ENCODE peak calls at places on chromosomes 3 and 15, in seven cellular contexts. X is IMR-90; I is astrocyte of the spinal cord; A is fibroblast of lung; S is BE2C; M is right cardiac atrium; N is naive thymus-derived CD4-positive, alpha-beta T cell. Z is an unnamed sample.

GRCh38 chr3:184596233-184596632 is 34.6 kb downstream of the EPHB3 start:
- DNase-seq in N (no peak), A (no peak), S (no peak), X (no peak), M (peak; percentile 7), I (no peak), Z (no peak)

GRCh38 chr3:126546549-126547239 is 12.0 kb downstream of the C3orf22 start:
- DNase-seq in M (no peak), I (no peak), N (no peak), S (no peak), X (no peak), A (no peak), Z (no peak)

GRCh38 chr15:70083946-70084345 is 13.8 kb downstream of the TLE3 start:
- DNase-seq in I (no peak), M (no peak), A (no peak), X (no peak), S (no peak), N (no peak), Z (no peak)

GRCh38 chr3:53835257-53835656 is 11.0 kb downstream of the CHDH start:
- DNase-seq in N (no peak), S (no peak), X (no peak), A (no peak), I (no peak), M (no peak), Z (no peak)

GRCh38 chr3:185070491-185071335 is 82.1 kb downstream of the C3orf70 start:
- DNase-seq in A (peak; percentile 9), M (peak; percentile 59), S (peak; percentile 51), N (no peak), I (no peak), X (peak; percentile 25), Z (no peak)

GRCh38 chr15:89874926-89875564 is 18.7 kb downstream of the AP3S2 start:
- DNase-seq in A (peak; percentile 75), I (peak; percentile 68), X (peak; percentile 66), N (peak; percentile 80), M (peak; percentile 94), S (peak; percentile 88), Z (peak; percentile 23)

GRCh38 chr15:33132722-33133345 is 61.7 kb downstream of the FMN1 start:
- DNase-seq in I (peak; percentile 72), X (peak; percentile 76), N (peak; percentile 27), A (peak; percentile 83), M (no peak), S (peak; percentile 47), Z (peak; percentile 33)

GRCh38 chr3:97662808-97663207 is 101.8 kb upstream of the ARL6 start:
- DNase-seq in A (no peak), X (no peak), I (no peak), S (no peak), M (no peak), N (no peak), Z (no peak)

GRCh38 chr3:4821331-4821730 is 157.9 kb upstream of the BHLHE40 start:
- DNase-seq in I (no peak), M (no peak), A (no peak), X (no peak), N (no peak), S (no peak), Z (no peak)

GRCh38 chr3:172760406-172760805 is 9.9 kb downstream of the ECT2 start:
- DNase-seq in X (peak; percentile 66), M (no peak), A (no peak), S (no peak), N (no peak), I (no peak), Z (peak; percentile 27)

GRCh38 chr3:142211034-142211433 is 14.4 kb downstream of the GK5 start:
- DNase-seq in N (no peak), X (no peak), I (no peak), M (no peak), S (peak; percentile 66), A (peak; percentile 7), Z (no peak)

GRCh38 chr3:142210608-142211007 is 14.8 kb downstream of the GK5 start:
- DNase-seq in S (no peak), M (no peak), X (no peak), N (no peak), A (peak; percentile 42), I (peak; percentile 27), Z (no peak)

GRCh38 chr3:142213298-142213697 is 12.1 kb downstream of the GK5 start:
- DNase-seq in M (no peak), I (peak; percentile 52), S (no peak), X (no peak), A (peak; percentile 68), N (no peak), Z (peak; percentile 21)

GRCh38 chr3:142210144-142210543 is 15.2 kb downstream of the GK5 start:
- DNase-seq in A (no peak), M (no peak), S (peak; percentile 23), X (no peak), N (no peak), I (no peak), Z (no peak)

GRCh38 chr3:142209655-142210054 is 15.7 kb downstream of the GK5 start:
- DNase-seq in X (peak; percentile 72), A (peak; percentile 88), S (peak; percentile 65), I (peak; percentile 79), N (no peak), M (no peak), Z (peak; percentile 61)
- H3K4me3 ChIP-seq in X (no peak overlapping the region), A (no peak overlapping the region), S (no peak overlapping the region), I (no peak overlapping the region), N (no peak overlapping the region), M (no peak overlapping the region), Z (no peak overlapping the region)

DNA sequence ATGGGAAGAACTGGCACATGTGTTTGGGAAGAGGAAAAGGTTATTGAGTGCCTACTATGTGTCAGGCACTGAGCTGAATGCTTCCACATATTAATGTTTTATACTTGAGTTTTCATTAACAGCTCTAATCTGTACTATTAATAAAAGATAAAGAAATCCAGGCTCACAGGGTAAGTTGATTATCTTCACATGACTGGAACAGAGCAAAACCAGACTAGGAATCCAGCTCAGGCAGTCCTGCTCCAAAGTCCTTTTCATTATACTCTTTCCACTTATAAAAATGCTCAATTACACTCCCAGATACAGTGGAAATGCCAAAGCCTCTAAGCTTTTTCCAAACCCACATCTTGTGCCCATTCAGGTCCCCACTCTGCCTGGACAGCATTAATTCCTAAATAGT is 97.6 kb downstream of the TNIK start:
- DNase-seq in N (no peak), M (no peak), I (no peak), A (no peak), S (no peak), X (no peak), Z (no peak)
- H3K4me3 ChIP-seq in N (no peak overlapping the region), M (no peak overlapping the region), I (no peak overlapping the region), A (no peak overlapping the region), S (peak overlapping the region; percentile 0), X (no peak overlapping the region), Z (no peak overlapping the region)

GRCh38 chr3:48655586-48655985 is 7.1 kb downstream of the CELSR3 start:
- DNase-seq in M (no peak), S (no peak), I (no peak), N (peak; percentile 60), X (no peak), A (no peak), Z (no peak)

GRCh38 chr3:48652923-48653715 is 9.6 kb downstream of the CELSR3 start:
- DNase-seq in N (no peak), X (no peak), M (no peak), A (no peak), I (no peak), S (no peak), Z (no peak)

GRCh38 chr3:48656841-48657281 is 5.8 kb downstream of the CELSR3 start:
- DNase-seq in M (no peak), N (peak; percentile 40), A (no peak), X (no peak), S (no peak), I (no peak), Z (no peak)

GRCh38 chr3:48656061-48656840 is 6.4 kb downstream of the CELSR3 start:
- DNase-seq in I (peak; percentile 52), M (peak; percentile 94), X (peak; percentile 62), N (peak; percentile 87), A (peak; percentile 70), S (no peak), Z (peak; percentile 10)

DNA sequence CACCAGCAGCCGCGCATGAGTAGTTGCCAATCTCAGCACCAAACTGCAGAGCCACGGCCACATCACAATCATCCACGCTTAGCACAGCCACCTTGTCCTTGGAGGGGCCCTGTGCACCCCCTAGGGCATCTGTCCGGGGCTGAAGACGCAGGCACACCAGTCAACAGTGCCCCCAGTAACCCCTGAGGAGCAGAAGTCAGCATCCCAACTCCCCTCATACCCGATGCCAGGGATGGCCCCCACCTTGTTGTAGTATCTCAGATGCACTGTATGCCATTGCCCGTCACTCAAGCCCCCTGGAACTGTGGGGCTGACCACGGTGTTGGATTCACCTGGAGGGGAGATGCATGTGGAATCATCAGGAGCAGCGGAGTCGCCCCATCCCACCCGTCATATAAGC is 7.6 kb downstream of the CELSR3 start:
- DNase-seq in M (no peak), I (no peak), A (no peak), X (no peak), N (no peak), S (no peak), Z (no peak)
- H3K4me3 ChIP-seq in M (no peak overlapping the region), I (no peak overlapping the region), A (no peak overlapping the region), X (no peak overlapping the region), N (peak overlapping the region; percentile 14), S (no peak overlapping the region), Z (no peak overlapping the region)

GRCh38 chr3:190362258-190362657 is 25.7 kb upstream of the CLDN16 start:
- DNase-seq in S (no peak), X (no peak), M (no peak), A (no peak), I (no peak), N (no peak), Z (no peak)
- H3K4me3 ChIP-seq in S (no peak overlapping the region), X (no peak overlapping the region), M (no peak overlapping the region), A (no peak overlapping the region), I (no peak overlapping the region), N (no peak overlapping the region), Z (no peak overlapping the region)

DNA sequence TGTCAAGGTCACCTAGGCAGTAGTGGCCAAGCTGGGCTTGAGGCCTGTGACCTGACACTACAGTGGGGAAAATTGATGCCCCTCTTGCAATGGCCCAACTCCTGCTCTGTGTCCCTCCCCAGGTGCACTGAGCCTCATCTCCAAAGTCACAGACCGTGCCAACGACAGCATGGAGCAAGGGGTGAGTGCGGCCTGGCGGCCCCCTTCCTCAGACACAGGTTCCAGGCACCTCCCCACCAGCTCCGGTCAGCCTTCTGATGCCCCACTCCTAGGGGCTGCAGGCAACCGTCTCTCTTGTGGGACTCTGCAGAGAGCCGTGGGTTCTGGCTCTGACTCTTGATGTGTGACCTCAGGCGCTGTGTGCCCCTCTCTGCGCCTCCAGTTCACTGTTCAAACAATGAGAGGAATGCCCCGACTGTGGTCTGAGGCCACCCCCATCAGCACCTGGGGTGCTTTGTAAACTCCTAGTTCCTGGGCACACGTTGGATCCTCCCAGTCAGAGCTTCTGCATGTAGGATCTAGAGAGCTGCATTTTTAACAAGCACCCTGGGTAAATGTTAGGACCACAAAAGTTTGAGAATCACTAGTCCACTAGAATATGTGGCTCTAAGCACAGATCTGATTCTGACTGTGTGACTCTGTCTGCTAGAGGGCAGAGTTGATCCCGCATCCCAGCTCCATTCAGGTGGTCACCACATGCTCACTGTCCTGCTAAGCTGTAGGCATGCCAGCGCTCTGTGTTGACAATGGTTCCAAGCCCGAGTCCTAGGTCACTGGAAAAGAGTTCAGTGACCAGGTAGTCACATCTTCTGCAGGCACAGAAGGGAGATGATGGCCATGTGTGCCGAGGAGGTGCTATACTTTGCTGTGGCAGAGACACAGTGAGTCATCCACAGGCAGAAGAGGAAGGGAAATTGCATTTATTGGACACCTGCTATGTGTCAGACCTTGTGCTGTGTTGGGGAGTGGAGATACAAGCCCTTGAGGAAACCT is 46.2 kb upstream of the NR2C2 start:
- DNase-seq in M (no peak), A (no peak), N (no peak), I (no peak), X (no peak), S (no peak), Z (no peak)
- H3K4me3 ChIP-seq in M (no peak overlapping the region), A (no peak overlapping the region), N (no peak overlapping the region), I (no peak overlapping the region), X (no peak overlapping the region), S (no peak overlapping the region), Z (no peak overlapping the region)